ENCODE peak calls at places on chromosome 10, in five cellular contexts. L, G, E, R and W are unnamed samples. For H3K27me3 and H3K4me1, the result is how much of the 10 kb centered on the place peaks cover.

GRCh38 chr10:114337510-114338462 is 66.5 kb downstream of the AFAP1L2 start:
- DNase-seq in R (peak), G (no peak), L (no peak), E (no peak), W (no peak)

GRCh38 chr10:78909268-78909667 is 159.5 kb upstream of the ZMIZ1 start:
- DNase-seq in R (no peak), L (no peak), G (no peak), E (no peak), W (no peak)

GRCh38 chr10:74922921-74923320 is 96.5 kb downstream of the KAT6B start:
- DNase-seq in G (no peak), R (peak), L (no peak), E (no peak), W (no peak)

GRCh38 chr10:102347236-102347828 is 48.2 kb upstream of the NFKB2 start:
- DNase-seq in R (peak), L (peak), G (peak), E (peak), W (peak)

GRCh38 chr10:131280101-131280500 is 31.4 kb downstream of the TCERG1L start:
- DNase-seq in R (no peak), G (no peak), E (no peak), L (no peak), W (no peak)

GRCh38 chr10:68327889-68328786 is 3.7 kb upstream of the HNRNPH3 start:
- DNase-seq in R (peak), G (no peak), E (peak), L (peak), W (peak)

GRCh38 chr10:68516766-68517165 is 10.6 kb downstream of the SLC25A16 start:
- DNase-seq in E (peak), L (no peak), G (no peak), R (peak), W (no peak)

GRCh38 chr10:43134126-43134905 is 3.9 kb upstream of the CSGALNACT2 start:
- DNase-seq in L (no peak), R (no peak), E (no peak), G (no peak), W (no peak)

GRCh38 chr10:122206471-122207065 is 64.5 kb upstream of the BTBD16 start:
- DNase-seq in E (no peak), L (no peak), R (peak), G (no peak), W (no peak)

GRCh38 chr10:77004917-77005564 is 632.6 kb downstream of the KCNMA1 start:
- DNase-seq in G (no peak), L (peak), R (peak), E (peak), W (peak)

GRCh38 chr10:132711618-132712051 is 74.3 kb downstream of the NKX6-2 start:
- DNase-seq in G (peak), L (no peak), E (no peak), R (no peak), W (no peak)

GRCh38 chr10:69901623-69902505 is 100.2 kb downstream of the COL13A1 start:
- DNase-seq in G (peak), R (peak), E (peak), L (peak), W (peak)

GRCh38 chr10:128527730-128528129 is 401.5 kb upstream of the MKI67 start:
- DNase-seq in E (no peak), G (no peak), L (no peak), R (no peak), W (no peak)

GRCh38 chr10:2658780-2659179 is 408.6 kb upstream of the PFKP start:
- DNase-seq in G (no peak), L (no peak), R (no peak), E (no peak), W (no peak)

GRCh38 chr10:119616879-119617580 is 20.3 kb upstream of the TIAL1 start:
- DNase-seq in E (peak), G (peak), L (peak), R (no peak), W (no peak)

GRCh38 chr10:336247-336646 is 201.0 kb downstream of the ZMYND11 start:
- DNase-seq in R (no peak), L (no peak), G (no peak), E (no peak), W (no peak)

GRCh38 chr10:86103391-86104101 is 263.0 kb downstream of the GRID1 start:
- DNase-seq in G (no peak), R (no peak), L (no peak), E (no peak), W (no peak)

GRCh38 chr10:28533571-28534304 is 820 bp downstream of the WAC start:
- DNase-seq in R (no peak), G (peak), E (peak), L (peak), W (peak)

GRCh38 chr10:43960981-43961380 is 312.3 kb upstream of the ZNF32 start:
- DNase-seq in L (no peak), R (no peak), G (no peak), E (no peak), W (no peak)

GRCh38 chr10:117391436-117392205 is 16.4 kb upstream of the PDZD8 start:
- DNase-seq in L (peak), R (peak), E (peak), G (peak), W (peak)

GRCh38 chr10:126628746-126629145 is 41.7 kb downstream of the C10orf90 start:
- DNase-seq in E (no peak), R (no peak), G (no peak), L (no peak), W (no peak)

GRCh38 chr10:33643042-33643441 is 308.6 kb upstream of the NRP1 start:
- DNase-seq in L (no peak), R (peak), E (no peak), G (no peak), W (no peak)

GRCh38 chr10:99870051-99870730 is 87.8 kb downstream of the ABCC2 start:
- DNase-seq in G (no peak), E (peak), R (peak), L (no peak), W (no peak)

GRCh38 chr10:79241990-79242619 is 105.2 kb upstream of the PPIF start:
- DNase-seq in R (no peak), L (peak), G (peak), E (peak), W (peak)

GRCh38 chr10:50574305-50574704 is 49.5 kb downstream of the SGMS1 start:
- DNase-seq in L (no peak), R (no peak), G (no peak), E (no peak), W (no peak)

GRCh38 chr10:29649561-29650551 is 15.1 kb upstream of the SVIL start:
- DNase-seq in G (no peak), R (peak), L (no peak), E (no peak), W (no peak)

GRCh38 chr10:100341953-100342626 is 4.9 kb upstream of the SCD start:
- DNase-seq in L (peak), R (no peak), E (peak), G (no peak), W (peak)

GRCh38 chr10:116833986-116834760 is 15.1 kb upstream of the ENO4 start:
- DNase-seq in E (no peak), L (no peak), G (no peak), R (no peak), W (no peak)

GRCh38 chr10:88064608-88065383 is 201.4 kb downstream of the PTEN start:
- DNase-seq in E (peak), L (peak), G (peak), R (no peak), W (no peak)

GRCh38 chr10:35822316-35822715 is 180.2 kb upstream of the FZD8 start:
- DNase-seq in L (peak), G (peak), R (peak), E (peak), W (peak)

GRCh38 chr10:74901240-74901827 is 74.9 kb downstream of the KAT6B start:
- DNase-seq in L (no peak), G (no peak), R (no peak), E (no peak), W (no peak)

GRCh38 chr10:121159670-121160069 is 308.5 kb downstream of the WDR11 start:
- DNase-seq in G (no peak), R (no peak), E (no peak), L (no peak), W (no peak)

GRCh38 chr10:43973801-43974200 is 325.1 kb upstream of the ZNF32 start:
- DNase-seq in L (no peak), E (no peak), R (no peak), G (no peak), W (no peak)

GRCh38 chr10:114665406-114665805 is 7.3 kb upstream of the ABLIM1 start:
- DNase-seq in E (no peak), R (no peak), L (no peak), G (no peak), W (no peak)

GRCh38 chr10:30185916-30186315 is 126.5 kb upstream of the JCAD start:
- DNase-seq in L (no peak), R (peak), G (no peak), E (peak), W (no peak)

DNA sequence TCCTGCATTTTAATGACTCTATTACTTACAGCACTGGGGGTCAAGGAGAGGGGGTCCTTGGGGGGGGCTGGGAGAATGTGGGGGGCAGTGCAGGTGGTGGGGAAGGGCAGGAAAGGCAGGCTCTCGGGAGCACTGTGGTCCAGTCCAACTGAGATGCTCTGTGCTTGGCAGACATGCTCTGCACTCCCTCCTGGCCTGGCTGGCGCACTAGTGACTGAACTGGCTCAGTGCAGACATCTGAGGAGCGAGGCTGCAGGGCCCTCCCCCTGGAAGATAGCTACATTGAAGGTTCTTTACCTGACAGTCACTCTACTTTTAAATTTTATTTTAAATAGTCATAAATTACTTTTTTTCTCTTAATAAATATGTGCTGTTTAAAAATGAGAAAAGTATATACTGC is 105.7 kb downstream of the NEURL1 start:
- DNase-seq in G (peak), R (no peak), L (no peak), E (no peak), W (no peak)
- H3K4me3 ChIP-seq in G (no peak), R (no peak), L (no peak), E (no peak), W (no peak)

DNA sequence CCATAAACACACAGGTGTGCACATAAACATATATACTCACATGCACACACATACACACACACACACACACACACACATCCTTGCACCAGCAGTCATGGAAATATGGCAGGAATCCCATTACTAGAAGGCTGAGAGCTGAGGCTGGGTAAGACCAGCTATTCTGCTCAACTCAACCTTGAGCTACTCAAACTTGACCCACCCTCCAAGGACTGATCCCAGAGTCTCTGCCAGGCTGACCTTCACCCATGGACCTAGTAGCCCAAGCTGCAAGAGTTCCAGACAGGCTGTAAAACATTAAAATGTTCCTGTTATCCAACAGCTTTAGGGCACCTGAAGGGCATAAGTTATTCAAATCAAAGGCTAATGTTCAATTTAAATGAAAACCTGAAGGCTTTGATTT is 134.6 kb downstream of the FRMD4A start:
- DNase-seq in R (no peak), E (no peak), L (peak), G (no peak), W (no peak)
- H3K27me3 ChIP-seq in R (under half), E (under half), L (under half), G (under half), W (under half)

GRCh38 chr10:113006656-113007342 is 56.8 kb downstream of the TCF7L2 start:
- DNase-seq in R (no peak), E (no peak), L (no peak), G (no peak), W (no peak)
- H3K4me1 ChIP-seq in R (under half), E (under half), L (under half), G (under half), W (under half)

DNA sequence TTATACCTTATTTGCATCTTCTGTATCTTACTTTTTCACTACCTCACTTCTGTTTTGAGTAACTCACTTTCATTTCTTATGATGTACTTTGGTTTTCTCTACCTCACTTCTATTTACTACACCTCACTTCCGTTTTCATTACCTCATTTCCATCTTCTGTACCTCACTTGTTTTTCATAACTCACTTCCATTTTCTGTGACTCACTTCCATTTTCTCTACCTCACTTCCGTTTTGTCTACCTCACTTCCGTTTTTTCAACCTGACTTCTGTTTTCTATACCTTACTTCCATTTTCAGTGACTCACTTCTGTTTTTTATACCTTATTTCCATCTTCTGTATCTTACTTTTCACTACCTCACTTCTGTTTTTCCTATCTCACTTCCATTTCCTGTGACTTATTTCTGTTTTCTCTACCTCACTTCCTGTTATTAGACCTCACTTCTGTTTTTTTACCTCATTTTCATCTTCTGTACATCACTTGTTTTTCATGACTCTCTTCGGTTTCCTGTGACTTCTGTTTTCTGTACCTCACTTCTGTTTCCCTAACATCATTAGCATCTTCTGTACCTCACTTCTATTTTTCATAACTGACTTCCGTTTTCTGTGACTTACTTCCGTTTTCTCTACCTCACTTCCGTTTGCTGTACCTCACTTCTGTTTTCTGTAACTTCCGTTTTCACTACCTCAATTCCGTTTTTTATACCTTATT is 493.1 kb upstream of the AKR1E2 start:
- DNase-seq in E (no peak), L (no peak), R (no peak), G (no peak), W (no peak)
- H3K4me3 ChIP-seq in E (no peak), L (no peak), R (no peak), G (no peak), W (no peak)

GRCh38 chr10:5325076-5325475 is 39.7 kb upstream of the UCN3 start:
- DNase-seq in G (no peak), E (peak), R (no peak), L (no peak), W (no peak)
- H3K27me3 ChIP-seq in G (under half), E (under half), R (under half), L (under half), W (under half)

GRCh38 chr10:124975977-124976514 is 34.1 kb downstream of the ZRANB1 start:
- DNase-seq in G (no peak), L (no peak), R (peak), E (peak), W (no peak)
- H3K4me1 ChIP-seq in G (under half), L (under half), R (under half), E (under half), W (under half)

GRCh38 chr10:8051851-8052257 is 2.6 kb upstream of the GATA3 start:
- DNase-seq in L (no peak), G (no peak), R (no peak), E (no peak), W (no peak)

GRCh38 chr10:8053446-8054242 is 844 bp upstream of the GATA3 start:
- DNase-seq in E (peak), L (peak), R (peak), G (peak), W (peak)

GRCh38 chr10:8051109-8051781 is 3.2 kb upstream of the GATA3 start:
- DNase-seq in E (no peak), R (no peak), G (no peak), L (no peak), W (no peak)

GRCh38 chr10:8052970-8053445 is 1.5 kb upstream of the GATA3 start:
- DNase-seq in E (no peak), R (no peak), L (no peak), G (no peak), W (no peak)

DNA sequence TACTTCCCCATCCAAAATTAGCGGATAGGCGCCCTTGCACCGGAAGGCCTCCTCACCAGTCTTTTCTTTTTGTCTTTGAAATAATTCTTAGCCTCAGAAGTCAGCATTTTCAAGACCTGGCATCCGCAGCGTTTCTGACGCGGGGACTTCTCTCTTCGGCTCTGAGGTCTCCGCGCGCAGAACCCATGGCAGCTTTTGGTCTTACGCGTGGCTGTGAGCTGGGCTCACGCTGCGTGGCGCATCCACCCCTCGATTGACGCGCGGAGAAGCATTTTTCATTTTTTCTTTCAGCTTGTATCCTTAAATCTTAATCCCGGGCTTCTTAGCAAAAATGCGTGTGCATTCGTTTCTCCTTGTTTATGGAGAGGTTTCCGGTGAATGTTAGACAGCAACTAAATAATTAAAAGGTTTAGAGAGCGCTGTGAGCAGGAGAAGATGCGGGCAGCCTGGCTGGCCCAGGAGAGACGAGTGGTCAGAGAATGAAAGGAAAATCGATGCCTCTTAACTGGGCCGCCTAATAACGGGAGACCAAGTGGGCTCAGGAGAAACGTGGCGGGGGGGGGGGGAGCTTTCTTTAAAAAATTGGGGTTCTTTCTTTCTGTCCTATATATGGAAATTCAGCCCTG is 2.0 kb upstream of the GATA3 start:
- DNase-seq in E (no peak), G (no peak), L (no peak), R (no peak), W (no peak)
- H3K4me3 ChIP-seq in E (no peak), G (no peak), L (no peak), R (no peak), W (no peak)

GRCh38 chr10:22321831-22322662 is 1.1 kb downstream of the BMI1 start:
- DNase-seq in L (no peak), G (peak), E (peak), R (peak), W (peak)
- H3K27me3 ChIP-seq in L (under half), G (under half), E (half or more), R (under half), W (under half)